ENCODE peak calls at places on chromosomes 5 and 9, in four cellular contexts. J is HepG2, E is K562, B is GM12878. Y is an unnamed sample.

GRCh38 chr9:132035679-132036078 is 44.0 kb downstream of the MED27 start:
- DNase-seq in J (no peak), E (no peak), B (no peak), Y (no peak)

GRCh38 chr5:172417983-172418630 is 36.2 kb downstream of the SH3PXD2B start:
- DNase-seq in B (no peak), E (no peak), J (peak), Y (no peak)

GRCh38 chr5:31824886-31825774 is 186.2 kb downstream of the PDZD2 start:
- DNase-seq in E (peak), B (no peak), J (peak), Y (peak)

GRCh38 chr9:131668439-131669233 is 71.2 kb downstream of the RAPGEF1 start:
- DNase-seq in E (peak), B (peak), J (peak), Y (peak)

GRCh38 chr9:92506184-92506857 is 24.0 kb upstream of the ASPN start:
- DNase-seq in E (no peak), J (no peak), B (no peak), Y (no peak)

GRCh38 chr9:5621327-5621726 is 7.6 kb upstream of the RIC1 start:
- DNase-seq in J (no peak), E (no peak), B (no peak), Y (no peak)

GRCh38 chr9:133731876-133732321 is 6.3 kb downstream of the SARDH start:
- DNase-seq in J (peak), B (no peak), E (peak), Y (peak)

GRCh38 chr5:61884242-61884855 is 421.7 kb upstream of the KIF2A start:
- DNase-seq in J (no peak), E (no peak), B (no peak), Y (no peak)

GRCh38 chr5:138697720-138698360 is 55.4 kb upstream of the CTNNA1 start:
- DNase-seq in E (no peak), B (no peak), J (no peak), Y (peak)

GRCh38 chr9:36815023-36815422 is 219.0 kb downstream of the PAX5 start:
- DNase-seq in B (no peak), E (no peak), J (no peak), Y (no peak)

GRCh38 chr9:127853312-127854168 is 918 bp downstream of the ENG start:
- DNase-seq in J (no peak), E (no peak), B (no peak), Y (peak)

GRCh38 chr9:16871358-16872151 is 1.1 kb upstream of the BNC2 start:
- DNase-seq in J (no peak), E (no peak), B (no peak), Y (peak)

GRCh38 chr9:131030978-131031641 is 22.1 kb downstream of the LAMC3 start:
- DNase-seq in B (no peak), E (no peak), J (no peak), Y (no peak)

GRCh38 chr9:90915693-90916092 is 114.1 kb downstream of the SYK start:
- DNase-seq in E (peak), J (no peak), B (no peak), Y (peak)

GRCh38 chr9:33143241-33143642 is 23.9 kb downstream of the B4GALT1 start:
- DNase-seq in E (no peak), B (no peak), J (peak), Y (no peak)

GRCh38 chr5:96259211-96259772 is 173.8 kb downstream of the PCSK1 start:
- DNase-seq in J (peak), E (peak), B (peak), Y (no peak)

GRCh38 chr9:115058684-115059315 is 59.2 kb downstream of the TNC start:
- DNase-seq in E (no peak), J (no peak), B (no peak), Y (no peak)

GRCh38 chr5:32461441-32462120 is 17.0 kb upstream of the ZFR start:
- DNase-seq in J (no peak), E (no peak), B (no peak), Y (no peak)

GRCh38 chr5:2023196-2023595 is 140.5 kb upstream of the IRX4 start:
- DNase-seq in J (no peak), B (no peak), E (no peak), Y (no peak)

GRCh38 chr5:150266807-150267408 is 22.7 kb downstream of the CAMK2A start:
- DNase-seq in J (no peak), E (no peak), B (no peak), Y (peak)

GRCh38 chr5:67193479-67193878 is 3.1 kb downstream of the CD180 start:
- DNase-seq in B (no peak), E (no peak), J (no peak), Y (no peak)

GRCh38 chr5:113663879-113664278 is 150.4 kb downstream of the YTHDC2 start:
- DNase-seq in J (peak), E (peak), B (no peak), Y (peak)

GRCh38 chr5:159965031-159965837 is 43.7 kb upstream of the TTC1 start:
- DNase-seq in J (peak), B (no peak), E (peak), Y (peak)

GRCh38 chr9:95138474-95138873 is 179.0 kb downstream of the FANCC start:
- DNase-seq in B (no peak), J (no peak), E (no peak), Y (peak)

GRCh38 chr5:83026930-83027687 is 50.1 kb downstream of the TMEM167A start:
- DNase-seq in J (no peak), E (no peak), B (peak), Y (no peak)
- TF ChIP-seq SMC3 in J (no peak), E (no peak), B (no peak), Y (no peak)

DNA sequence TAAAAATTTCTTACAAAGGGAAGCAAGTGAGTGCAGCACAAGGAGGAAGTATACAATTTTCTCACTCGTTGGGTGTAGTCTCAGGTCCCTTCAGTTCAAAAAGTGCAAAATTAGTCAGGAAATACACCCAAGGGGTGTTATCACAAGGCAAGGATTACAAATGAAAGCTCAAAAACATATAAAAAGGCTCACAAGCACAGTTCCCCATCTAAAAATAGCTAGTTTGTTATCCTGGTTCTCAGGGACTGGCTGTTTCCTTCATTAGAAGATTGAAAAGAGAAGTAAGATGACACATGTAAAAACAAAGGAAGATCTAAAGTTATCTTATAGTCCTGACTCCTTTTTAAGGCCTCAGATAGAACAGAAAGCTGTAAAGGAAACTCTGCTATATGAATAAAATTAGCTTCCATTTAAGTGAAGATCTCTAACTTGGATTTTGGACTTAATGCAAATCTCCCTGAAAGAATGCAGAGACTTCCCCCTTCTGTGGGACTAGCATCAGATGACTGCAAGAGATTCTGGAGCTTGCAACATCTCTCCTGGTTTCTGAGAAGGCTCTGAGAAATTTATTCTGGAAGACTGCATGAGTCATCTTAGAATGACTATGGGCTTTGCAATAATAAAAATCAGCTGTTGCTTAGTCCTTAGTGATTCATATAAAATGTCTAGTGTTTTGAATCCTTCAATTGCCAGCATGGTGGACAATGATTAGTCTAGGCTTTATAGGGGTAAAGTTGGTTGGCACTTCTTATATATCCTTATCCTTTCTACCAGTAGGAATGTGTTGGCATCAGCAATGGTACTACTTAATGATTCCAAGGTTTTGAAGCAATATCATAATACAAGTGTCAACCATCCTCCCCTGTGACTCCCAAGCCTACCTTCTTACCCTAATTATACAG is 25.4 kb downstream of the DAB2 start:
- DNase-seq in B (no peak), E (peak), J (peak), Y (no peak)
- TF ChIP-seq POLR2AphosphoS5 in B (no peak), E (no peak), J (no peak), Y (peak)

GRCh38 chr5:119357309-119357708 is 1.5 kb downstream of the TNFAIP8 start:
- DNase-seq in J (no peak), E (no peak), B (no peak), Y (no peak)
- TF ChIP-seq SMC3 in J (no peak), E (no peak), B (no peak), Y (no peak)

GRCh38 chr9:70410368-70410767 is 4.1 kb downstream of the KLF9 start:
- DNase-seq in B (no peak), J (no peak), E (no peak), Y (no peak)

GRCh38 chr9:70412678-70413426 is 1.6 kb downstream of the KLF9 start:
- DNase-seq in E (peak), J (peak), B (no peak), Y (peak)

GRCh38 chr9:70411930-70412677 is 2.4 kb downstream of the KLF9 start:
- DNase-seq in E (peak), B (peak), J (peak), Y (peak)

GRCh38 chr9:70409800-70410199 is 4.7 kb downstream of the KLF9 start:
- DNase-seq in E (no peak), J (no peak), B (no peak), Y (no peak)

DNA sequence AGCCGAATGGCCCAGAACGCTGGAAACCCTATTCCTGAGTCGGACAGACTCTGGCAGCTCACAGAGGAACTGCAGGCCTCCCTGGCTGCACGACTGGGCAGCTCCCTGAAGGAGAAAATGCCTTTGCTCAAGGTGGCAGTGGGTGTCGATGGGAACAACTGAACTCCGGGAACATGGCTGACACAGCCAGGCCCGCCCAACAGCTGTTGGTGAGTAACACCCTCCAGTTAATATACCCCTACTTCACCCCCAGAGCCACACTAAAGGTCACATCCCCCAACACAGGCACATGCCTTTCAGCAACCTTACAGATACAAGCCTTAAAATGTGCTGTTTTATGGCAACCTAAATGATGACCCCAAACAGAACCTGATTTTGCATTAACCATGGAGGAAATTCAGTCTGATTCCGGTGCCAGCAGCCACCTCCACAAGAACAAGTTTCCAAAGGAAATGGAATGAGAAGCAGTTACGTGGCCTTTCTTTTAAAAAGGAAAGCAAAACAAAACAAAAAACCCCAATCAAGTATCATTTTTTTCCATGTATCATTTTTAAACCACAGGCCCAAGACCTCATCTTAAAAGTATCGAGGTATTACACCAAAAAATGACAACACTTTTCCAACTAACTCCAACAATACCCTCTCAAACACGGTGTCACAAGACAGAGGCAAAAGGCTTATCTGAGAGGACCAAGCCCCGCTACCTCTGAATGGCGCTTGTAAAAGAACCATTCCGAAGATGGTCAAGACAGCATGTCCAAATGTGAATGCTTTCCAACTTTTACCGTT is 3.1 kb downstream of the KLF9 start:
- DNase-seq in E (peak), J (peak), B (no peak), Y (no peak)
- TF ChIP-seq POLR2AphosphoS5 in E (no peak), J (no peak), B (no peak), Y (no peak)

GRCh38 chr5:109655841-109656240 is 33.9 kb upstream of the MAN2A1 start:
- DNase-seq in E (no peak), B (no peak), J (no peak), Y (no peak)

GRCh38 chr5:109653840-109654239 is 35.9 kb upstream of the MAN2A1 start:
- DNase-seq in J (no peak), E (no peak), B (no peak), Y (no peak)

GRCh38 chr5:109654455-109654854 is 35.3 kb upstream of the MAN2A1 start:
- DNase-seq in B (no peak), J (no peak), E (no peak), Y (no peak)

GRCh38 chr5:109659901-109660300 is 29.8 kb upstream of the MAN2A1 start:
- DNase-seq in B (no peak), E (no peak), J (no peak), Y (no peak)

GRCh38 chr5:109656829-109657228 is 32.9 kb upstream of the MAN2A1 start:
- DNase-seq in B (no peak), J (no peak), E (peak), Y (no peak)
- TF ChIP-seq SMC3 in B (no peak), J (no peak), E (no peak), Y (no peak)

GRCh38 chr9:129498451-129499376 is 122.2 kb downstream of the C9orf50 start:
- DNase-seq in E (peak), B (no peak), J (no peak), Y (no peak)

GRCh38 chr9:129497064-129497836 is 123.7 kb downstream of the C9orf50 start:
- DNase-seq in E (peak), J (no peak), B (no peak), Y (peak)

GRCh38 chr9:129495422-129496186 is 125.3 kb downstream of the C9orf50 start:
- DNase-seq in B (no peak), J (peak), E (peak), Y (peak)

GRCh38 chr9:129496187-129497063 is 124.5 kb downstream of the C9orf50 start:
- DNase-seq in J (peak), E (peak), B (no peak), Y (peak)

GRCh38 chr9:129497837-129498450 is 123.0 kb downstream of the C9orf50 start:
- DNase-seq in B (no peak), E (peak), J (no peak), Y (no peak)
- TF ChIP-seq POLR2AphosphoS5 in B (no peak), E (no peak), J (no peak), Y (no peak)